ENCODE peak calls at places on chromosome 12, in four cellular contexts. V is HEK293T; K is CD8-positive, alpha-beta memory T cell; F is SK-N-SH. S is an unnamed sample.

GRCh38 chr12:79174656-79175055 is 310.1 kb downstream of the SYT1 start:
- DNase-seq in K (no peak), F (no peak), V (peak; percentile 7), S (peak; percentile 31)

GRCh38 chr12:75361408-75361807 is 26.9 kb downstream of the GLIPR1L1 start:
- DNase-seq in V (no peak), F (no peak), K (no peak), S (no peak)

GRCh38 chr12:71201136-71201679 is 43.4 kb upstream of the TSPAN8 start:
- DNase-seq in F (no peak), V (no peak), K (no peak), S (no peak)

GRCh38 chr12:47705239-47705570 is 625 bp downstream of the RPAP3 start:
- DNase-seq in V (no peak), F (no peak), K (no peak), S (no peak)

GRCh38 chr12:127362121-127362520 is 904.8 kb upstream of the TMEM132C start:
- DNase-seq in F (no peak), K (no peak), V (no peak), S (no peak)

GRCh38 chr12:30026621-30027234 is 243.0 kb upstream of the TMTC1 start:
- DNase-seq in V (no peak), K (no peak), F (no peak), S (no peak)

GRCh38 chr12:130385193-130385592 is 47.5 kb downstream of the PIWIL1 start:
- DNase-seq in K (no peak), V (no peak), F (no peak), S (no peak)

GRCh38 chr12:51666696-51667095 is 75.7 kb downstream of the SCN8A start:
- DNase-seq in F (no peak), V (no peak), K (no peak), S (no peak)

GRCh38 chr12:53867216-53868012 is 71.2 kb upstream of the HOXC13 start:
- DNase-seq in F (no peak), V (peak; percentile 31), K (no peak), S (no peak)

GRCh38 chr12:52221912-52222457 is 11.1 kb upstream of the KRT7 start:
- DNase-seq in F (no peak), K (no peak), V (peak; percentile 57), S (peak; percentile 95)

GRCh38 chr12:46164186-46164585 is 104.7 kb downstream of the SLC38A1 start:
- DNase-seq in F (no peak), V (no peak), K (no peak), S (no peak)

GRCh38 chr12:34188974-34189373 is 166.7 kb downstream of the ALG10 start:
- DNase-seq in V (no peak), K (no peak), F (no peak), S (no peak)

GRCh38 chr12:58247633-58248032 is 306.3 kb downstream of the ATP23 start:
- DNase-seq in K (no peak), V (peak; percentile 10), F (no peak), S (peak; percentile 3)

GRCh38 chr12:2382391-2383155 is 329.8 kb downstream of the CACNA1C start:
- DNase-seq in F (no peak), V (no peak), K (no peak), S (no peak)

GRCh38 chr12:106032141-106032925 is 106.4 kb downstream of the NUAK1 start:
- DNase-seq in V (no peak), F (no peak), K (no peak), S (no peak)

GRCh38 chr12:105358789-105359188 is 28.3 kb downstream of the C12orf75 start:
- DNase-seq in F (no peak), K (no peak), V (no peak), S (no peak)

GRCh38 chr12:124286946-124287345 is 7.9 kb upstream of the RFLNA start:
- DNase-seq in K (no peak), V (no peak), F (no peak), S (no peak)

GRCh38 chr12:52258335-52258901 is 16.0 kb upstream of the KRT86 start:
- DNase-seq in V (no peak), F (peak; percentile 82), K (no peak), S (no peak)

GRCh38 chr12:105705765-105706164 is 375.3 kb downstream of the C12orf75 start:
- DNase-seq in V (peak; percentile 43), K (no peak), F (peak; percentile 27), S (peak; percentile 16)

GRCh38 chr12:98373019-98373554 is 142.3 kb upstream of the TMPO start:
- DNase-seq in F (peak; percentile 43), K (no peak), V (peak; percentile 40), S (peak; percentile 45)

GRCh38 chr12:77795699-77796098 is 35.0 kb upstream of the NAV3 start:
- DNase-seq in K (no peak), F (no peak), V (no peak), S (no peak)

GRCh38 chr12:65534105-65534841 is 255.8 kb downstream of the MSRB3 start:
- DNase-seq in F (no peak), K (no peak), V (no peak), S (no peak)

GRCh38 chr12:7349418-7349817 is 45.5 kb downstream of the ACSM4 start:
- DNase-seq in K (no peak), F (no peak), V (no peak), S (no peak)

GRCh38 chr12:58066296-58066695 is 124.9 kb downstream of the ATP23 start:
- DNase-seq in K (no peak), F (no peak), V (no peak), S (no peak)

GRCh38 chr12:132653567-132654290 is 33.4 kb downstream of the POLE start:
- DNase-seq in V (no peak), K (no peak), F (no peak), S (no peak)

GRCh38 chr12:67804168-67804567 is 155.6 kb downstream of the DYRK2 start:
- DNase-seq in K (peak; percentile 53), F (no peak), V (no peak), S (peak; percentile 42)

GRCh38 chr12:11688831-11689230 is 39.4 kb downstream of the ETV6 start:
- DNase-seq in V (no peak), F (no peak), K (no peak), S (no peak)

GRCh38 chr12:59619461-59620240 is 23.8 kb downstream of the SLC16A7 start:
- DNase-seq in K (no peak), V (no peak), F (no peak), S (no peak)

GRCh38 chr12:52798003-52798670 is 2.2 kb upstream of the KRT3 start:
- DNase-seq in F (no peak), K (no peak), V (no peak), S (no peak)

GRCh38 chr12:21607701-21608100 is 3.1 kb upstream of the GYS2 start:
- DNase-seq in K (peak; percentile 37), F (no peak), V (no peak), S (no peak)

GRCh38 chr12:69639400-69640016 is 28.8 kb upstream of the LRRC10 start:
- DNase-seq in V (peak; percentile 87), F (peak; percentile 73), K (peak; percentile 38), S (peak; percentile 76)

S was measured in RPMI8226.